ENCODE peak calls at places on chromosome 7, in ten cellular contexts. One of them, this sample, is unnamed.

GRCh38 chr7:135197906-135198655 is 13.2 kb downstream of the WDR91 start:
- DNase-seq in adrenal gland: no peak
- DNase-seq in thoracic aorta: no peak
- DNase-seq in fibroblast of the aortic adventitia: no peak
- DNase-seq in BJ: peak; percentile 52
- DNase-seq in AG09309: peak; percentile 61
- DNase-seq in choroid plexus epithelial cell: no peak
- DNase-seq in fibroblast of pulmonary artery: no peak
- DNase-seq in brain microvascular endothelial cell: no peak
- DNase-seq in coronary artery: no peak
- DNase-seq in this sample: no peak

GRCh38 chr7:50655020-50655419 is 89.8 kb upstream of the DDC start:
- DNase-seq in coronary artery: peak; percentile 53
- DNase-seq in BJ: no peak
- DNase-seq in fibroblast of pulmonary artery: no peak
- DNase-seq in brain microvascular endothelial cell: no peak
- DNase-seq in AG09309: no peak
- DNase-seq in adrenal gland: no peak
- DNase-seq in thoracic aorta: no peak
- DNase-seq in choroid plexus epithelial cell: no peak
- DNase-seq in fibroblast of the aortic adventitia: no peak
- DNase-seq in this sample: no peak

GRCh38 chr7:139117599-139118233 is 8.2 kb upstream of the ZC3HAV1 start:
- DNase-seq in adrenal gland: no peak
- DNase-seq in fibroblast of the aortic adventitia: no peak
- DNase-seq in AG09309: no peak
- DNase-seq in BJ: no peak
- DNase-seq in fibroblast of pulmonary artery: no peak
- DNase-seq in thoracic aorta: no peak
- DNase-seq in coronary artery: no peak
- DNase-seq in choroid plexus epithelial cell: no peak
- DNase-seq in brain microvascular endothelial cell: no peak
- DNase-seq in this sample: no peak

GRCh38 chr7:55104707-55105433 is 86.1 kb downstream of the EGFR start:
- DNase-seq in fibroblast of pulmonary artery: no peak
- DNase-seq in BJ: no peak
- DNase-seq in choroid plexus epithelial cell: peak; percentile 57
- DNase-seq in fibroblast of the aortic adventitia: peak; percentile 73
- DNase-seq in AG09309: no peak
- DNase-seq in coronary artery: no peak
- DNase-seq in adrenal gland: no peak
- DNase-seq in brain microvascular endothelial cell: no peak
- DNase-seq in thoracic aorta: no peak
- DNase-seq in this sample: no peak

GRCh38 chr7:54995631-54996340 is 23.0 kb upstream of the EGFR start:
- DNase-seq in brain microvascular endothelial cell: peak; percentile 80
- DNase-seq in thoracic aorta: no peak
- DNase-seq in adrenal gland: no peak
- DNase-seq in choroid plexus epithelial cell: peak; percentile 47
- DNase-seq in AG09309: peak; percentile 60
- DNase-seq in coronary artery: no peak
- DNase-seq in BJ: peak; percentile 64
- DNase-seq in fibroblast of the aortic adventitia: peak; percentile 59
- DNase-seq in fibroblast of pulmonary artery: peak; percentile 53
- DNase-seq in this sample: peak; percentile 33

GRCh38 chr7:32501522-32501921 is 6.2 kb downstream of the AVL9 start:
- DNase-seq in choroid plexus epithelial cell: peak; percentile 47
- DNase-seq in adrenal gland: no peak
- DNase-seq in AG09309: no peak
- DNase-seq in BJ: no peak
- DNase-seq in fibroblast of the aortic adventitia: peak; percentile 80
- DNase-seq in fibroblast of pulmonary artery: peak; percentile 62
- DNase-seq in thoracic aorta: no peak
- DNase-seq in brain microvascular endothelial cell: no peak
- DNase-seq in coronary artery: no peak
- DNase-seq in this sample: no peak

GRCh38 chr7:70355591-70356323 is 757.5 kb downstream of the AUTS2 start:
- DNase-seq in coronary artery: no peak
- DNase-seq in choroid plexus epithelial cell: no peak
- DNase-seq in BJ: no peak
- DNase-seq in fibroblast of pulmonary artery: no peak
- DNase-seq in fibroblast of the aortic adventitia: no peak
- DNase-seq in AG09309: no peak
- DNase-seq in adrenal gland: no peak
- DNase-seq in thoracic aorta: no peak
- DNase-seq in brain microvascular endothelial cell: no peak
- DNase-seq in this sample: no peak

GRCh38 chr7:158705234-158705890 is 758 bp upstream of the NCAPG2 start:
- DNase-seq in coronary artery: no peak
- DNase-seq in thoracic aorta: no peak
- DNase-seq in fibroblast of the aortic adventitia: peak; percentile 27
- DNase-seq in adrenal gland: no peak
- DNase-seq in BJ: no peak
- DNase-seq in choroid plexus epithelial cell: no peak
- DNase-seq in brain microvascular endothelial cell: no peak
- DNase-seq in fibroblast of pulmonary artery: no peak
- DNase-seq in AG09309: no peak
- DNase-seq in this sample: no peak

GRCh38 chr7:26278769-26279168 is 12.9 kb upstream of the SNX10 start:
- DNase-seq in brain microvascular endothelial cell: no peak
- DNase-seq in coronary artery: no peak
- DNase-seq in fibroblast of the aortic adventitia: peak; percentile 2
- DNase-seq in thoracic aorta: no peak
- DNase-seq in adrenal gland: peak; percentile 36
- DNase-seq in BJ: no peak
- DNase-seq in choroid plexus epithelial cell: peak; percentile 23
- DNase-seq in fibroblast of pulmonary artery: no peak
- DNase-seq in AG09309: no peak
- DNase-seq in this sample: no peak
- TF ChIP-seq CTCF in brain microvascular endothelial cell: peak; percentile 11
- TF ChIP-seq CTCF in coronary artery: no peak
- TF ChIP-seq CTCF in fibroblast of the aortic adventitia: peak; percentile 11
- TF ChIP-seq CTCF in thoracic aorta: no peak
- TF ChIP-seq CTCF in adrenal gland: peak; percentile 59
- TF ChIP-seq CTCF in BJ: no peak
- TF ChIP-seq CTCF in choroid plexus epithelial cell: peak; percentile 18
- TF ChIP-seq CTCF in fibroblast of pulmonary artery: peak; percentile 17
- TF ChIP-seq CTCF in AG09309: peak; percentile 15
- TF ChIP-seq CTCF in this sample: no peak

GRCh38 chr7:17236603-17237002 is 61.8 kb upstream of the AHR start:
- DNase-seq in fibroblast of the aortic adventitia: peak; percentile 51
- DNase-seq in brain microvascular endothelial cell: peak; percentile 42
- DNase-seq in coronary artery: no peak
- DNase-seq in BJ: no peak
- DNase-seq in adrenal gland: no peak
- DNase-seq in fibroblast of pulmonary artery: peak; percentile 52
- DNase-seq in choroid plexus epithelial cell: peak; percentile 23
- DNase-seq in AG09309: no peak
- DNase-seq in thoracic aorta: no peak
- DNase-seq in this sample: no peak

GRCh38 chr7:17234398-17235021 is 63.9 kb upstream of the AHR start:
- DNase-seq in AG09309: peak; percentile 89
- DNase-seq in coronary artery: no peak
- DNase-seq in thoracic aorta: no peak
- DNase-seq in adrenal gland: peak; percentile 77
- DNase-seq in brain microvascular endothelial cell: peak; percentile 93
- DNase-seq in fibroblast of the aortic adventitia: peak; percentile 90
- DNase-seq in choroid plexus epithelial cell: peak; percentile 96
- DNase-seq in fibroblast of pulmonary artery: peak; percentile 96
- DNase-seq in BJ: peak; percentile 87
- DNase-seq in this sample: peak; percentile 73

GRCh38 chr7:17230099-17230807 is 68.2 kb upstream of the AHR start:
- DNase-seq in BJ: no peak
- DNase-seq in fibroblast of the aortic adventitia: no peak
- DNase-seq in fibroblast of pulmonary artery: no peak
- DNase-seq in coronary artery: no peak
- DNase-seq in choroid plexus epithelial cell: no peak
- DNase-seq in adrenal gland: peak; percentile 80
- DNase-seq in thoracic aorta: no peak
- DNase-seq in brain microvascular endothelial cell: no peak
- DNase-seq in AG09309: no peak
- DNase-seq in this sample: no peak

GRCh38 chr7:17236161-17236560 is 62.3 kb upstream of the AHR start:
- DNase-seq in adrenal gland: no peak
- DNase-seq in choroid plexus epithelial cell: no peak
- DNase-seq in fibroblast of pulmonary artery: peak; percentile 48
- DNase-seq in coronary artery: no peak
- DNase-seq in thoracic aorta: no peak
- DNase-seq in BJ: no peak
- DNase-seq in brain microvascular endothelial cell: no peak
- DNase-seq in fibroblast of the aortic adventitia: no peak
- DNase-seq in AG09309: no peak
- DNase-seq in this sample: no peak

DNA sequence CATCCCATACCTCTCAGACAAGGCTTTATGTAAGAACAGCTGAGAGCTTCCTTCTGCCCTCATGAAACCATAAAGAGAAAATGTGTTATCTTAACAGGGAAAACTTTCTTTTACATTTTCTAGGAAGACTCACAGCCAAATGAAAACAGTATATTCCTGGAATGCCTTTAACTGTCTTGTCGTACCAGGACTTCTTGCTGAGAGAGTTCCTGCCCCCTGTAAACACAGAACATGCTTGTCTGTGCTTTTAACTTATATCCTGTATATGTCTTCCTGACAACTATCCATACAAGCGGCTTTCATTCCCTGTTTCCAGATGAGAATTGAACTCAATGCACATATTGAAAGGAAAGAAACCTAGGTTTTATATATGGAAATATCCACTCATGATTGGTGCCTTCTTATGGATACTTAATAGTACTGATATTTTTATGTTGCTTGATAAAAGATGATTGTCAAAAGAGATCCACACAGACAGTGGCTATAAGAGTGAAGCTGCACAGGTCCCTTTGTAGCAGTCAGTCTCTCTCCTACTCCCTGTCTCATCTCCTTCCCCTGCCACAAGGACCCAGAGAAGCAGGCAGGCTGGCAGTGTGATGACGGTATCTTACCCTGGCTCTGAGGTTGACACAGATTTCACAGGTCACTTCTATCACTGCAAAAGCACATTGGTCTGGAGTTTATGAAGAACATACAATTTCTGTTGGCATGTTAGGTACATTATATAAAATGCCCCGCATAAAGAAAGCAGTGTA is 64.6 kb upstream of the AHR start:
- DNase-seq in brain microvascular endothelial cell: peak; percentile 24
- DNase-seq in thoracic aorta: no peak
- DNase-seq in adrenal gland: peak; percentile 16
- DNase-seq in fibroblast of the aortic adventitia: no peak
- DNase-seq in choroid plexus epithelial cell: peak; percentile 63
- DNase-seq in coronary artery: no peak
- DNase-seq in BJ: no peak
- DNase-seq in fibroblast of pulmonary artery: no peak
- DNase-seq in AG09309: no peak
- DNase-seq in this sample: no peak
- H3K4me3 ChIP-seq in brain microvascular endothelial cell: no peak overlapping the region
- H3K4me3 ChIP-seq in thoracic aorta: no peak overlapping the region
- H3K4me3 ChIP-seq in adrenal gland: no peak overlapping the region
- H3K4me3 ChIP-seq in fibroblast of the aortic adventitia: no peak overlapping the region
- H3K4me3 ChIP-seq in choroid plexus epithelial cell: no peak overlapping the region
- H3K4me3 ChIP-seq in coronary artery: peak overlapping the region; percentile 23
- H3K4me3 ChIP-seq in BJ: no peak overlapping the region
- H3K4me3 ChIP-seq in fibroblast of pulmonary artery: no peak overlapping the region
- H3K4me3 ChIP-seq in AG09309: no peak overlapping the region
- H3K4me3 ChIP-seq in this sample: no peak overlapping the region

GRCh38 chr7:25851332-25852248 is 300.4 kb upstream of the NFE2L3 start:
- DNase-seq in fibroblast of pulmonary artery: peak; percentile 79
- DNase-seq in adrenal gland: peak; percentile 80
- DNase-seq in BJ: no peak
- DNase-seq in thoracic aorta: peak; percentile 57
- DNase-seq in choroid plexus epithelial cell: peak; percentile 94
- DNase-seq in coronary artery: peak; percentile 88
- DNase-seq in brain microvascular endothelial cell: peak; percentile 75
- DNase-seq in fibroblast of the aortic adventitia: peak; percentile 85
- DNase-seq in AG09309: no peak
- DNase-seq in this sample: no peak
- TF ChIP-seq CTCF in fibroblast of pulmonary artery: peak; percentile 79
- TF ChIP-seq CTCF in adrenal gland: peak; percentile 94
- TF ChIP-seq CTCF in BJ: peak; percentile 85
- TF ChIP-seq CTCF in thoracic aorta: peak; percentile 91
- TF ChIP-seq CTCF in choroid plexus epithelial cell: peak; percentile 92
- TF ChIP-seq CTCF in coronary artery: peak; percentile 85
- TF ChIP-seq CTCF in brain microvascular endothelial cell: peak; percentile 93
- TF ChIP-seq CTCF in fibroblast of the aortic adventitia: peak; percentile 91
- TF ChIP-seq CTCF in AG09309: peak; percentile 93
- TF ChIP-seq CTCF in this sample: peak; percentile 88

GRCh38 chr7:151342811-151343210 is 1.2 kb downstream of the NUB1 start:
- DNase-seq in fibroblast of pulmonary artery: no peak
- DNase-seq in coronary artery: no peak
- DNase-seq in AG09309: no peak
- DNase-seq in choroid plexus epithelial cell: no peak
- DNase-seq in thoracic aorta: no peak
- DNase-seq in BJ: no peak
- DNase-seq in brain microvascular endothelial cell: no peak
- DNase-seq in adrenal gland: no peak
- DNase-seq in fibroblast of the aortic adventitia: no peak
- DNase-seq in this sample: no peak

GRCh38 chr7:151341357-151342101 is at the start of gene NUB1:
- DNase-seq in fibroblast of the aortic adventitia: peak; percentile 75
- DNase-seq in brain microvascular endothelial cell: peak; percentile 75
- DNase-seq in thoracic aorta: peak; percentile 69
- DNase-seq in BJ: peak; percentile 14
- DNase-seq in coronary artery: peak; percentile 94
- DNase-seq in adrenal gland: peak; percentile 88
- DNase-seq in AG09309: peak; percentile 11
- DNase-seq in choroid plexus epithelial cell: peak; percentile 84
- DNase-seq in fibroblast of pulmonary artery: peak; percentile 85
- DNase-seq in this sample: no peak

GRCh38 chr7:151342102-151342646 is 562 bp downstream of the NUB1 start:
- DNase-seq in thoracic aorta: no peak
- DNase-seq in AG09309: no peak
- DNase-seq in adrenal gland: no peak
- DNase-seq in fibroblast of pulmonary artery: no peak
- DNase-seq in BJ: no peak
- DNase-seq in brain microvascular endothelial cell: no peak
- DNase-seq in coronary artery: no peak
- DNase-seq in choroid plexus epithelial cell: no peak
- DNase-seq in fibroblast of the aortic adventitia: no peak
- DNase-seq in this sample: no peak

GRCh38 chr7:151339651-151340377 is 1.8 kb upstream of the NUB1 start:
- DNase-seq in coronary artery: no peak
- DNase-seq in adrenal gland: no peak
- DNase-seq in choroid plexus epithelial cell: no peak
- DNase-seq in brain microvascular endothelial cell: no peak
- DNase-seq in AG09309: no peak
- DNase-seq in thoracic aorta: no peak
- DNase-seq in fibroblast of the aortic adventitia: no peak
- DNase-seq in fibroblast of pulmonary artery: no peak
- DNase-seq in BJ: no peak
- DNase-seq in this sample: no peak

DNA sequence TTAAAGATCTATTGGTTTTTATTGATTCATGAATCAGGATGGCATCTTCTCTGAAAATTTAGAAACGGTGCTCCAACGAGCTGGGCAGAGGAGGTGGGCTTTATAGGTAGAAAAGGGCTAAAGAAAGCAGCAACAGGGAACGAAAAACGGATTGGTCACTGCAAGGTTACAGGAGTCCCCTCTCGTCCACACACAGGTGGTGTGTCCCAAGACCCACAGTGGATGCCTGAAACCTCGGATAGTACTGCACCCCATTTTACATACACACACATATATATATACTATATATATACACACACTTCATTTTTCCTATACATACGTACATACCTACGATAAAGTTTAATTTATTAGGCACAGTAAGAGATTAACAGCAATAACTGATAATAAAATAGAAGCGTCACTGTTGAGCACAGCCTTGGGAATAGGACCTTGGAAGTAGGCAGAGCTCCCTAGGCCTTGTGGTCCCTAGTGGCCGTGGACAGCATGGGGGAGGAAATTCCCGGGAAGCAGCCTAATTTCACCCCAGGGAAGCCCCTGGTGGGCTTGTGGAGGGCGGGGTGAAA is 737 bp upstream of the NUB1 start:
- DNase-seq in coronary artery: no peak
- DNase-seq in fibroblast of the aortic adventitia: no peak
- DNase-seq in fibroblast of pulmonary artery: no peak
- DNase-seq in choroid plexus epithelial cell: no peak
- DNase-seq in adrenal gland: no peak
- DNase-seq in AG09309: no peak
- DNase-seq in BJ: no peak
- DNase-seq in thoracic aorta: no peak
- DNase-seq in brain microvascular endothelial cell: no peak
- DNase-seq in this sample: no peak
- H3K4me3 ChIP-seq in coronary artery: peak overlapping the region; percentile 99
- H3K4me3 ChIP-seq in fibroblast of the aortic adventitia: peak overlapping the region; percentile 49
- H3K4me3 ChIP-seq in fibroblast of pulmonary artery: peak overlapping the region; percentile 40
- H3K4me3 ChIP-seq in choroid plexus epithelial cell: peak overlapping the region; percentile 92
- H3K4me3 ChIP-seq in adrenal gland: no peak overlapping the region
- H3K4me3 ChIP-seq in AG09309: peak overlapping the region; percentile 35
- H3K4me3 ChIP-seq in BJ: peak overlapping the region; percentile 35
- H3K4me3 ChIP-seq in thoracic aorta: peak overlapping the region; percentile 91
- H3K4me3 ChIP-seq in brain microvascular endothelial cell: peak overlapping the region; percentile 45
- H3K4me3 ChIP-seq in this sample: peak overlapping the region; percentile 49